ENCODE peak calls at places on chromosomes 7 and 10, in six cellular contexts. F is lower lobe of right lung, G is Peyer's patch, L is adrenal gland, A is left ventricle myocardium inferior, W is A549. M is an unnamed sample.

GRCh38 chr10:132632851-132633684 is 95.5 kb downstream of the INPP5A start:
- DNase-seq in F (peak; percentile 33), W (no peak), A (peak; percentile 12), G (peak; percentile 43), L (no peak), M (no peak)

GRCh38 chr7:135328526-135328925 is 94.9 kb downstream of the STRA8 start:
- DNase-seq in A (no peak), L (peak; percentile 35), G (no peak), F (no peak), W (no peak), M (no peak)

GRCh38 chr10:62594093-62594520 is 210.4 kb upstream of the ADO start:
- DNase-seq in G (peak; percentile 78), L (peak; percentile 73), A (peak; percentile 54), F (peak; percentile 63), W (peak; percentile 26), M (peak; percentile 80)

GRCh38 chr10:24091294-24091693 is 117.6 kb upstream of the KIAA1217 start:
- DNase-seq in L (no peak), A (no peak), G (no peak), W (no peak), F (no peak), M (no peak)

GRCh38 chr7:6035686-6036085 is 4.5 kb downstream of the ANKRD61 start:
- DNase-seq in F (no peak), A (no peak), W (no peak), G (no peak), L (no peak), M (no peak)

GRCh38 chr10:97886264-97886663 is 36.6 kb downstream of the GOLGA7B start:
- DNase-seq in G (no peak), W (no peak), A (no peak), L (no peak), F (no peak), M (no peak)

GRCh38 chr7:1611708-1612241 is 41.9 kb upstream of the PSMG3 start:
- DNase-seq in W (peak; percentile 32), L (no peak), F (no peak), G (no peak), A (no peak), M (no peak)

GRCh38 chr7:117171106-117171505 is 151.8 kb downstream of the WNT2 start:
- DNase-seq in W (no peak), G (no peak), F (no peak), A (no peak), L (no peak), M (no peak)

GRCh38 chr7:55075464-55075971 is 56.7 kb downstream of the EGFR start:
- DNase-seq in F (no peak), W (no peak), L (peak; percentile 72), A (peak; percentile 53), G (peak; percentile 70), M (no peak)

GRCh38 chr7:44750921-44751571 is 2.4 kb downstream of the ZMIZ2 start:
- DNase-seq in A (peak; percentile 40), G (peak; percentile 65), F (no peak), W (no peak), L (no peak), M (no peak)

GRCh38 chr7:28686418-28686800 is 271.7 kb downstream of the TRIL start:
- DNase-seq in W (no peak), F (no peak), A (no peak), G (no peak), L (no peak), M (no peak)

GRCh38 chr7:2403718-2404648 is 572 bp downstream of the CHST12 start:
- DNase-seq in G (peak; percentile 65), F (no peak), A (peak; percentile 40), W (peak; percentile 76), L (peak; percentile 70), M (no peak)

GRCh38 chr7:80499350-80499955 is 12.4 kb downstream of the GNAT3 start:
- DNase-seq in L (peak; percentile 93), G (peak; percentile 63), F (peak; percentile 48), W (no peak), A (peak; percentile 22), M (no peak)

GRCh38 chr7:69599879-69600764 is 1.8 kb downstream of the AUTS2 start:
- DNase-seq in W (no peak), A (no peak), L (peak; percentile 52), F (no peak), G (no peak), M (peak; percentile 66)

GRCh38 chr7:6398943-6399342 is 48.8 kb downstream of the DAGLB start:
- DNase-seq in G (no peak), A (no peak), L (no peak), W (no peak), F (peak; percentile 65), M (no peak)

GRCh38 chr7:100357131-100357561 is 771 bp upstream of the PILRB start:
- DNase-seq in F (no peak), A (no peak), W (no peak), G (no peak), L (no peak), M (no peak)
- H3K27ac ChIP-seq in F (no peak overlapping the region), A (no peak overlapping the region), W (no peak overlapping the region), G (no peak overlapping the region), L (no peak overlapping the region), M (no peak overlapping the region)

GRCh38 chr7:120060875-120061274 is 212.1 kb upstream of the KCND2 start:
- DNase-seq in A (no peak), W (no peak), G (no peak), F (no peak), L (no peak), M (no peak)
- H3K27ac ChIP-seq in A (no peak overlapping the region), W (no peak overlapping the region), G (no peak overlapping the region), F (no peak overlapping the region), L (no peak overlapping the region), M (no peak overlapping the region)

DNA sequence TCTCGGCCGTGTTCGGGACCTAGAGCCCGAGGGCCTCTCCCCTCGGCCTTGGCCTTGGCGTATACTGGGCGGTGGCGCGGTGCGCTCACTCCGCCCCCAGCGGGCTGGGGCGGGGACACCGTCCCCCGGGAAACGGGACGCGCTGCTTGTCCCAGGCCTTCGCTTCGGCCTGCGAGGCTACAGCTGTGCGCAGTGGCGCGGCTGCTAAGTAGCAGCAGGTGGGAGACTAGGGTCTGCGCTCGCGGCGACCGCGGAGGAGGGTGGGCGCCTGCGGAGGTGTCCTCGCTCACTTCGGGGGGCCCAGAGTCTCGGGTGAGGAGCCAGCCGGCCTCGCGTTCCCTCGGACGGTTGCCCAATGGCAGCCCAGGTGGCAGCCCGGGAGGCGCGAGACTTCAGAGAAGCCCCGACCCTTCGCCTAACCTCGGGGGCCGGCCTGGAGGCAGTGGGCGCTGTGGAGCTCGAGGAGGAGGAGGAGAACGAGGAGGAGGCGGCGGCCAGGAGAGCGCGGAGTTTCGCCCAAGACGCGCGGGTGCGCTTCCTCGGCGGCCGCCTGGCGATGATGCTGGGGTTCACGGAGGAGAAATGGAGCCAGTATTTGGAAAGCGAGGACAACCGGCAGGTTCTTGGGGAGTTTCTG is at the start of gene DNAH11:
- DNase-seq in L (peak; percentile 70), W (peak; percentile 40), F (peak; percentile 67), G (peak; percentile 48), A (peak; percentile 28), M (no peak)
- H3K27ac ChIP-seq in L (no peak within 1 kb of the TSS), W (no peak within 1 kb of the TSS), F (no peak within 1 kb of the TSS), G (no peak within 1 kb of the TSS), A (no peak within 1 kb of the TSS), M (no peak within 1 kb of the TSS)

GRCh38 chr7:137296551-137296950 is 47.0 kb downstream of the PTN start:
- DNase-seq in G (no peak), F (no peak), W (no peak), A (no peak), L (no peak), M (no peak)
- H3K27ac ChIP-seq in G (no peak overlapping the region), F (no peak overlapping the region), W (no peak overlapping the region), A (no peak overlapping the region), L (no peak overlapping the region), M (no peak overlapping the region)

GRCh38 chr10:33009244-33010131 is 51.5 kb upstream of the ITGB1 start:
- DNase-seq in A (no peak), L (no peak), G (no peak), F (no peak), W (no peak), M (no peak)
- H3K27ac ChIP-seq in A (no peak overlapping the region), L (no peak overlapping the region), G (no peak overlapping the region), F (no peak overlapping the region), W (peak overlapping the region; percentile 99), M (no peak overlapping the region)

DNA sequence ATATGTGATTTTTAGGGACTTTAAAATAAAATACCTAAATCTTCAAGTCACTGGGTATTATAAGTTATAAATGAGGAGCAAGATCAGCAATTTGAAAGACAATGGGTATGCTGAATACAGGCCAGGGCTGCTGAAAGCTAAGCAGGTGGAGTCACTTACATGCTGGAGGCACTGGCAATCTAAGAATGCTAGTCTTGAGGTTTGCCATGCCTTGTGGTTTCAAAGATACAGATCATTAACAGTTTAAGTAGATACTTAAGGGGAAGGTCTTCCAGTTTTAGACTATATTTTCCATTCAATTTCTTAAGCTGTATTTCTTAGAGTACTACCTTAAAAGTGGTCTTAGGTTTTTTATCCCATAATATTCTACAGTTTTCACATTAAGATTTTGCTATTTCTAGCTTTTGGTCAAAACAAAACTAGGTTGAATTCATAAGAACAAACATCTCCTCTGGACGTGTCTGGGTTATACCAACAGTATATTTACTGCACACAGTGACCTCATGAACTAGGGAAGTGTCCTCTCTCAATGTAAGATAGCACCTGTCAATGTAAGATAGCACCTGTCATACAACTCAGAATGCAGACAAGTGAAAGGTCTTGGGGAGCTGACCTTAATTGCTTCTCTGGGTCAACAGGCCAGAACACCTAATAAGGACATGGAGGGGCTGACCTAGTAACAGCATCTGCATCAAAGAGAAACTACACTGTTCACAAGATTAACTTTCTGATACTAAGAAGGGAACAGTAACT is 2.0 kb downstream of the SRI start:
- DNase-seq in F (no peak), G (no peak), L (no peak), W (no peak), A (no peak), M (peak; percentile 54)
- H3K27ac ChIP-seq in F (peak overlapping the region; percentile 92), G (peak overlapping the region; percentile 91), L (no peak overlapping the region), W (no peak overlapping the region), A (peak overlapping the region; percentile 97), M (peak overlapping the region; percentile 65)

GRCh38 chr10:33303988-33304387 is 30.5 kb downstream of the NRP1 start:
- DNase-seq in G (no peak), W (no peak), F (no peak), L (no peak), A (no peak), M (no peak)
- H3K27ac ChIP-seq in G (no peak overlapping the region), W (no peak overlapping the region), F (no peak overlapping the region), L (no peak overlapping the region), A (peak overlapping the region; percentile 83), M (no peak overlapping the region)

DNA sequence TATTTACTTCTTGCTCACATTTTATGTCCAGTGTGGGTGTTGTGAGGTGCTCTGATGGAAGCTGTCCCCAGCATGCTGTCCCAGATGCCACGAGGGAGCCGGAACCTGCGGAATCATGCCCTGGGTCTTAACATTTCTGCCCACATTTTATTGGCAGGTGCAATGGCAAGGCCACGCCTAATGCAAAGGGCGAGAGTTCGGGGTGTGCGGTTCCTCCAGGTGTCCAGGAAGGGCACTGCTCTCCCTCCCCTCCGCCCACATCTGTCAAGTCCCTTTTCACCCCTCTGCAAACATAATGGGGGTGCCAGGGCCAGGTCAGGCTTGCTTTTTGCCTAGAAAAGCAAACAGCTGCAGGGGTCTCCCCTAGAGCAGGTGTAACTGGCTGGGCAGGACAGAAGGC is 16.4 kb downstream of the PDAP1 start:
- DNase-seq in G (peak; percentile 64), W (no peak), A (no peak), F (no peak), L (no peak), M (no peak)
- H3K27ac ChIP-seq in G (peak overlapping the region; percentile 59), W (no peak overlapping the region), A (peak overlapping the region; percentile 72), F (peak overlapping the region; percentile 71), L (no peak overlapping the region), M (no peak overlapping the region)

M was measured in Karpas-422.